ENCODE peak calls at places on chromosomes 5 and 9, in seven cellular contexts. P is HepG2, Y is breast epithelium, S is gastrocnemius medialis, G is body of pancreas, J is right lobe of liver, U is heart right ventricle. L is an unnamed sample. For H3K4me1, the result is how much of the 10 kb centered on the place peaks cover.

GRCh38 chr5:134070648-134070978 is 43.9 kb upstream of the TCF7 start:
- DNase-seq in P (no peak), Y (no peak), S (no peak), G (no peak), J (no peak), U (no peak), L (no peak)

GRCh38 chr5:82865625-82866024 is 211.6 kb downstream of the TMEM167A start:
- DNase-seq in P (no peak), Y (no peak), S (no peak), G (no peak), J (no peak), U (no peak), L (no peak)

GRCh38 chr5:9653811-9654210 is 23.7 kb upstream of the TAS2R1 start:
- DNase-seq in P (no peak), Y (no peak), S (peak), G (peak), J (no peak), U (peak), L (peak)

GRCh38 chr9:74534847-74535246 is 37.7 kb downstream of the RORB start:
- DNase-seq in P (no peak), Y (no peak), S (no peak), G (no peak), J (no peak), U (no peak), L (no peak)

GRCh38 chr5:60334281-60334713 is 365.7 kb downstream of the DEPDC1B start:
- DNase-seq in P (peak), Y (no peak), S (no peak), G (no peak), J (no peak), U (no peak), L (no peak)

GRCh38 chr5:123554601-123555000 is 42.6 kb downstream of the CSNK1G3 start:
- DNase-seq in P (no peak), Y (no peak), S (no peak), G (no peak), J (no peak), U (no peak), L (no peak)

GRCh38 chr9:93020785-93021670 is 37.5 kb upstream of the SUSD3 start:
- DNase-seq in P (no peak), Y (no peak), S (no peak), G (no peak), J (no peak), U (no peak), L (no peak)

GRCh38 chr9:72800326-72800994 is 152.4 kb downstream of the ALDH1A1 start:
- DNase-seq in P (no peak), Y (no peak), S (no peak), G (no peak), J (no peak), U (no peak), L (no peak)

GRCh38 chr5:34657550-34657921 is 1.4 kb downstream of the RAI14 start:
- DNase-seq in P (peak), Y (peak), S (no peak), G (peak), J (no peak), U (no peak), L (peak)

GRCh38 chr5:174301848-174302625 is 256.5 kb downstream of the NSG2 start:
- DNase-seq in P (no peak), Y (no peak), S (no peak), G (no peak), J (no peak), U (no peak), L (no peak)

GRCh38 chr5:119275146-119275872 is 80.5 kb upstream of the TNFAIP8 start:
- DNase-seq in P (no peak), Y (no peak), S (no peak), G (no peak), J (no peak), U (no peak), L (no peak)

GRCh38 chr5:181118369-181118768 is 12.6 kb downstream of the OR2V1 start:
- DNase-seq in P (no peak), Y (no peak), S (no peak), G (no peak), J (no peak), U (no peak), L (no peak)

GRCh38 chr5:128220841-128221240 is 137.3 kb downstream of the SLC12A2 start:
- DNase-seq in P (no peak), Y (no peak), S (no peak), G (no peak), J (no peak), U (no peak), L (no peak)

GRCh38 chr5:76579166-76579765 is 43.9 kb downstream of the F2RL2 start:
- DNase-seq in P (no peak), Y (no peak), S (no peak), G (no peak), J (no peak), U (no peak), L (no peak)

GRCh38 chr9:134445000-134445399 is 118.7 kb downstream of the RXRA start:
- DNase-seq in P (no peak), Y (no peak), S (no peak), G (no peak), J (no peak), U (no peak), L (no peak)

GRCh38 chr5:131406997-131407638 is 143.3 kb downstream of the CDC42SE2 start:
- DNase-seq in P (peak), Y (no peak), S (no peak), G (peak), J (peak), U (no peak), L (no peak)

GRCh38 chr9:77475641-77476473 is 172.3 kb downstream of the GNA14 start:
- DNase-seq in P (no peak), Y (no peak), S (no peak), G (no peak), J (no peak), U (no peak), L (no peak)

GRCh38 chr5:10673407-10673806 is 87.6 kb downstream of the DAP start:
- DNase-seq in P (no peak), Y (no peak), S (no peak), G (no peak), J (no peak), U (no peak), L (no peak)

GRCh38 chr9:116390306-116391228 is 237.0 kb downstream of the PAPPA start:
- DNase-seq in P (no peak), Y (no peak), S (no peak), G (no peak), J (no peak), U (no peak), L (no peak)
- H3K4me1 ChIP-seq in P (under half), Y (under half), S (under half), G (under half), J (under half), U (under half), L (under half)

GRCh38 chr5:56850423-56850822 is 35.1 kb downstream of the MAP3K1 start:
- DNase-seq in P (no peak), Y (no peak), S (no peak), G (no peak), J (no peak), U (no peak), L (no peak)
- H3K4me3 ChIP-seq in P (no peak), Y (no peak), S (no peak), G (no peak), J (no peak), U (no peak), L (no peak)

GRCh38 chr5:178382689-178383276 is 150.2 kb upstream of the PHYKPL start:
- DNase-seq in P (no peak), Y (no peak), S (no peak), G (no peak), J (no peak), U (no peak), L (no peak)
- H3K27ac ChIP-seq in P (no peak), Y (no peak), S (no peak), G (no peak), J (no peak), U (no peak), L (no peak)

DNA sequence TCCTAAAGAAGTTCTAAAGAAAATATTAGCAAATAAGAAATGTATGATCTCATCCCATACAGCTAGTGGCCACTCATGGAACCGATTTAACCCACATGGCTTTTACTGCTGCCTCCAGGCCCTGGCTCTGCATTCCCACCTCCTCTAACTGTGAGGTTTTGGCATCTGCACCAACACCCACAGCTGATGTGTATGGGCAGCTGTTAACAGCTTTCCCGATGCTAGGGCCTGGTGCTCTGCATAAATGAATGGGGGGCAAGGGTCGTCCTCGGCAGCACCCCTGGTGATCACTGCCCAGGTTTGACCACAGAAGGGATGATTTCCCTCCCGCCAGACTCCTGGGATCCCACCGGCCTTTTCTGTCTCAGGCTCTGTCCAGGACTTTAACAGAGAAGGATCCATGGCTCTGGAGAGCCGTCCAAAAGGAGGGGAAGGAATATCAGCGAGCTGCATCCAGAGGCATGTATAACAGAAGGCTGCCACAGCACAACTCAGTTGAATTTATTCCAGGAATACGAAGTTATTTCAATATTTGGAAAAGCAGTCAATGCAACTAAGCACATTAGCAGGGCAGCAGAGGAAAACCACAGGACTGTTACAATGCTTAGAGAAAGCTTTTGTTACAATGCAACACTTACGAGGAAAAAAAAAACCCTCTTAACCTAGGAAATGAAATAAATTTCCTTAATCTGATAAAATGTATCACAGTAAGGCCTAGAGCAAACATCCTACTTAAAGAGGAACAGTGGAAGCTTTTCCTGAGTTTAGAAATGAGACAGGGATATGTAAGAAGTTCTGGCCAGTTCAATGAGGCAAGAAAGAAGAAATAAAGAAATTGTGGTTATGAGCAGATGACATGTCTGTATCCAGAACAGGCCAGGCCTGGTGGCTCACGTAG is 63.1 kb downstream of the NACC2 start:
- DNase-seq in P (no peak), Y (no peak), S (no peak), G (no peak), J (peak), U (no peak), L (no peak)
- H3K4me1 ChIP-seq in P (under half), Y (under half), S (under half), G (under half), J (under half), U (under half), L (under half)

GRCh38 chr9:121650220-121651013 is 1.0 kb upstream of the DAB2IP start:
- DNase-seq in P (peak), Y (no peak), S (no peak), G (peak), J (no peak), U (peak), L (peak)
- H3K4me3 ChIP-seq in P (peak), Y (no peak), S (peak), G (no peak), J (peak), U (peak), L (peak)

GRCh38 chr5:33398501-33398900 is 42.3 kb upstream of the TARS1 start:
- DNase-seq in P (no peak), Y (no peak), S (no peak), G (no peak), J (no peak), U (no peak), L (no peak)

GRCh38 chr5:33400675-33401074 is 40.1 kb upstream of the TARS1 start:
- DNase-seq in P (no peak), Y (no peak), S (no peak), G (no peak), J (no peak), U (no peak), L (no peak)

GRCh38 chr5:33403187-33403586 is 37.6 kb upstream of the TARS1 start:
- DNase-seq in P (no peak), Y (no peak), S (no peak), G (no peak), J (no peak), U (no peak), L (no peak)

GRCh38 chr5:33401482-33402390 is 39.0 kb upstream of the TARS1 start:
- DNase-seq in P (no peak), Y (no peak), S (no peak), G (no peak), J (no peak), U (no peak), L (no peak)
- H3K27ac ChIP-seq in P (no peak), Y (no peak), S (no peak), G (no peak), J (no peak), U (no peak), L (no peak)

DNA sequence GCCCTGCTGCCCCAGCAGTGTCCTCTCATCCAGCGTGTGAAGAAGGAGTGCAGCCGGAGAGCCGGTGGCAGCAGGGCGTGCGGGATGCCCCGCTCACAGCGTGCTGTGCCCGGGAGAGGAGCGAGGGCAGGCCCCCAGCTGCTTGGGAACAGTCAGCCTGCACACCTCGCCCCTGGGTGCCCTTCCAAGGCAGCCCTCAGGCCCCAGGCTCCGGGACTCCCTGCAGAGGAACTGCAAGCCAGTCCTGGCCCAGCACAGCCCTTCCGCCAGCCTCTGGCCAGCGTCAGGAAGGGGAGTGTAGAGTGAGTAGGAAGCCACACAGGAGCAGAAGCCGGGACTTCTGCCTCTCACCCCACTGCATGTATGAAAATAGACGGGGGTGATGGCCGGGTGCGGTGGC is 43.5 kb downstream of the ADAMTS2 start:
- DNase-seq in P (no peak), Y (no peak), S (peak), G (peak), J (peak), U (peak), L (no peak)
- H3K4me1 ChIP-seq in P (under half), Y (under half), S (under half), G (under half), J (under half), U (under half), L (under half)

L was measured in psoas muscle.